ENCODE peak calls at places on chromosomes 1 and 21, in eight cellular contexts. Z is bronchial epithelial cell, C is Ammon's horn, X is body of pancreas, H is NCI-H2081, E is fibroblast of pulmonary artery, S is sigmoid colon, U is HuH-7.5. O is an unnamed sample.

GRCh38 chr21:36166705-36167104 is 10.1 kb downstream of the DOP1B start:
- DNase-seq in Z (no peak), C (no peak), X (no peak), H (no peak), E (no peak), S (no peak), U (no peak), O (no peak)

GRCh38 chr1:15700510-15700909 is 16.4 kb downstream of the PLEKHM2 start:
- DNase-seq in Z (no peak), C (no peak), X (no peak), H (no peak), E (peak), S (no peak), U (no peak), O (no peak)

GRCh38 chr1:212098771-212099170 is 63.2 kb downstream of the DTL start:
- DNase-seq in Z (no peak), C (no peak), X (no peak), H (no peak), E (no peak), S (no peak), U (no peak), O (no peak)

GRCh38 chr1:3352952-3353331 is 101.5 kb upstream of the ARHGEF16 start:
- DNase-seq in Z (no peak), C (no peak), X (peak), H (no peak), E (peak), S (peak), U (no peak), O (no peak)

GRCh38 chr21:34544032-34544496 is 32.1 kb upstream of the KCNE1 start:
- DNase-seq in Z (peak), C (peak), X (peak), H (peak), E (peak), S (no peak), U (no peak), O (peak)

GRCh38 chr21:43818685-43819084 is 29.3 kb downstream of the RRP1 start:
- DNase-seq in Z (no peak), C (no peak), X (no peak), H (no peak), E (no peak), S (no peak), U (no peak), O (no peak)

GRCh38 chr1:37660646-37661045 is 26.0 kb upstream of the RSPO1 start:
- DNase-seq in Z (no peak), C (no peak), X (no peak), H (no peak), E (no peak), S (no peak), U (no peak), O (no peak)

GRCh38 chr1:212107481-212107880 is 71.9 kb downstream of the DTL start:
- DNase-seq in Z (no peak), C (no peak), X (no peak), H (peak), E (no peak), S (no peak), U (no peak), O (no peak)

GRCh38 chr1:29218223-29218622 is 12.5 kb downstream of the MECR start:
- DNase-seq in Z (no peak), C (no peak), X (no peak), H (no peak), E (peak), S (no peak), U (no peak), O (no peak)

GRCh38 chr1:93619507-93620168 is 62.0 kb downstream of the BCAR3 start:
- DNase-seq in Z (no peak), C (no peak), X (no peak), H (peak), E (no peak), S (no peak), U (no peak), O (peak)

GRCh38 chr1:244029137-244029536 is 21.9 kb upstream of the ZBTB18 start:
- DNase-seq in Z (no peak), C (no peak), X (no peak), H (no peak), E (no peak), S (no peak), U (no peak), O (no peak)

GRCh38 chr1:230141002-230141648 is 74.1 kb downstream of the GALNT2 start:
- DNase-seq in Z (no peak), C (no peak), X (no peak), H (no peak), E (peak), S (peak), U (no peak), O (no peak)

GRCh38 chr1:2233997-2234761 is 6.1 kb downstream of the SKI start:
- DNase-seq in Z (peak), C (peak), X (peak), H (no peak), E (peak), S (peak), U (peak), O (no peak)

GRCh38 chr1:43545686-43546387 is 15.2 kb downstream of the PTPRF start:
- DNase-seq in Z (peak), C (peak), X (peak), H (peak), E (no peak), S (no peak), U (peak), O (no peak)

GRCh38 chr1:25958475-25958874 is 39.4 kb downstream of the PAFAH2 start:
- DNase-seq in Z (peak), C (no peak), X (no peak), H (no peak), E (peak), S (no peak), U (no peak), O (no peak)

GRCh38 chr1:238465449-238465848 is 574.7 kb upstream of the ZP4 start:
- DNase-seq in Z (no peak), C (no peak), X (no peak), H (no peak), E (no peak), S (no peak), U (no peak), O (no peak)

GRCh38 chr1:6785721-6786505 is 659 bp downstream of the CAMTA1 start:
- DNase-seq in Z (no peak), C (peak), X (peak), H (peak), E (peak), S (peak), U (peak), O (peak)

GRCh38 chr21:43209575-43210453 is 41.0 kb downstream of the CRYAA start:
- DNase-seq in Z (peak), C (no peak), X (peak), H (no peak), E (peak), S (peak), U (no peak), O (no peak)

GRCh38 chr1:203120325-203121138 is 7.0 kb upstream of the ADORA1 start:
- DNase-seq in Z (no peak), C (no peak), X (no peak), H (no peak), E (no peak), S (peak), U (no peak), O (no peak)

GRCh38 chr1:5374176-5374575 is 618.0 kb downstream of the NPHP4 start:
- DNase-seq in Z (no peak), C (no peak), X (no peak), H (no peak), E (no peak), S (peak), U (no peak), O (peak)

GRCh38 chr1:68141801-68142440 is 90.4 kb downstream of the WLS start:
- DNase-seq in Z (peak), C (no peak), X (no peak), H (no peak), E (no peak), S (peak), U (no peak), O (no peak)

GRCh38 chr1:9629445-9630201 is 21.9 kb upstream of the PIK3CD start:
- DNase-seq in Z (no peak), C (peak), X (no peak), H (no peak), E (no peak), S (no peak), U (no peak), O (no peak)

GRCh38 chr21:16264314-16264713 is 534.5 kb downstream of the USP25 start:
- DNase-seq in Z (no peak), C (no peak), X (no peak), H (no peak), E (peak), S (no peak), U (no peak), O (no peak)

GRCh38 chr1:218374972-218375371 is 29.8 kb downstream of the TGFB2 start:
- DNase-seq in Z (peak), C (no peak), X (no peak), H (no peak), E (peak), S (no peak), U (no peak), O (no peak)

GRCh38 chr1:226785805-226786204 is 46.7 kb upstream of the ITPKB start:
- DNase-seq in Z (no peak), C (no peak), X (no peak), H (no peak), E (no peak), S (no peak), U (no peak), O (no peak)

GRCh38 chr1:26833432-26834405 is 7.2 kb downstream of the ZDHHC18 start:
- DNase-seq in Z (no peak), C (no peak), X (no peak), H (no peak), E (no peak), S (no peak), U (no peak), O (no peak)

GRCh38 chr21:33762798-33763572 is 120.7 kb downstream of the ITSN1 start:
- DNase-seq in Z (no peak), C (no peak), X (no peak), H (no peak), E (peak), S (no peak), U (no peak), O (no peak)

GRCh38 chr1:244413736-244414135 is 38.0 kb downstream of the ADSS2 start:
- DNase-seq in Z (peak), C (no peak), X (no peak), H (no peak), E (no peak), S (no peak), U (no peak), O (no peak)

GRCh38 chr1:50995651-50996050 is 25.6 kb downstream of the CDKN2C start:
- DNase-seq in Z (no peak), C (no peak), X (no peak), H (peak), E (no peak), S (no peak), U (no peak), O (no peak)

GRCh38 chr1:245263701-245264100 is 108.9 kb downstream of the KIF26B start:
- DNase-seq in Z (no peak), C (no peak), X (no peak), H (no peak), E (peak), S (no peak), U (no peak), O (no peak)

GRCh38 chr21:39439232-39439631 is 6.3 kb downstream of the LCA5L start:
- DNase-seq in Z (no peak), C (no peak), X (no peak), H (no peak), E (no peak), S (no peak), U (no peak), O (no peak)

GRCh38 chr1:230684146-230684545 is 29.8 kb downstream of the AGT start:
- DNase-seq in Z (peak), C (no peak), X (no peak), H (no peak), E (no peak), S (no peak), U (no peak), O (no peak)

GRCh38 chr1:214249651-214250050 is 31.3 kb upstream of the SMYD2 start:
- DNase-seq in Z (no peak), C (no peak), X (no peak), H (no peak), E (no peak), S (no peak), U (no peak), O (no peak)